ENCODE peak calls at places on chromosome 10, in five cellular contexts. T is A549, Q is endothelial cell of umbilical vein, J is fibroblast of lung, A is body of pancreas. U is an unnamed sample.

GRCh38 chr10:37495415-37495814 is 362.0 kb downstream of the ZNF248 start:
- DNase-seq in T (peak), Q (no peak), J (no peak), A (no peak), U (no peak)

GRCh38 chr10:79293841-79294705 is 53.2 kb upstream of the PPIF start:
- DNase-seq in T (no peak), Q (peak), J (peak), A (no peak), U (no peak)

GRCh38 chr10:113992601-113993011 is 51.1 kb upstream of the ADRB1 start:
- DNase-seq in T (no peak), Q (no peak), J (peak), A (peak), U (no peak)

GRCh38 chr10:14084875-14085274 is 245.8 kb downstream of the FRMD4A start:
- DNase-seq in T (peak), Q (no peak), J (peak), A (no peak), U (no peak)

GRCh38 chr10:49596493-49596809 is 13.7 kb upstream of the SLC18A3 start:
- DNase-seq in T (no peak), Q (no peak), J (no peak), A (no peak), U (no peak)

GRCh38 chr10:96275685-96276418 is 4.5 kb upstream of the BLNK start:
- DNase-seq in T (no peak), Q (no peak), J (no peak), A (peak), U (no peak)

GRCh38 chr10:102327641-102328040 is 67.9 kb upstream of the NFKB2 start:
- DNase-seq in T (no peak), Q (no peak), J (no peak), A (no peak), U (no peak)

GRCh38 chr10:266974-267425 is 131.7 kb downstream of the ZMYND11 start:
- DNase-seq in T (peak), Q (peak), J (peak), A (no peak), U (no peak)

GRCh38 chr10:125094826-125095225 is 65.5 kb downstream of the CTBP2 start:
- DNase-seq in T (no peak), Q (no peak), J (no peak), A (peak), U (no peak)

GRCh38 chr10:35079763-35080162 is 10.4 kb downstream of the CUL2 start:
- DNase-seq in T (peak), Q (no peak), J (peak), A (no peak), U (no peak)

GRCh38 chr10:75658915-75659314 is 227.5 kb downstream of the LRMDA start:
- DNase-seq in T (no peak), Q (no peak), J (no peak), A (no peak), U (no peak)

GRCh38 chr10:75033399-75034130 is 77.9 kb upstream of the SAMD8 start:
- DNase-seq in T (no peak), Q (no peak), J (no peak), A (no peak), U (no peak)

GRCh38 chr10:13904053-13904452 is 317.3 kb downstream of the PRPF18 start:
- DNase-seq in T (no peak), Q (no peak), J (no peak), A (no peak), U (no peak)

GRCh38 chr10:75585294-75585693 is 153.9 kb downstream of the LRMDA start:
- DNase-seq in T (no peak), Q (no peak), J (no peak), A (no peak), U (no peak)

GRCh38 chr10:49631975-49632374 is 18.1 kb downstream of the CHAT start:
- DNase-seq in T (no peak), Q (no peak), J (no peak), A (no peak), U (no peak)

GRCh38 chr10:97853006-97853405 is 3.4 kb downstream of the GOLGA7B start:
- DNase-seq in T (no peak), Q (no peak), J (no peak), A (no peak), U (no peak)

GRCh38 chr10:12579954-12580858 is 230.9 kb downstream of the CAMK1D start:
- DNase-seq in T (peak), Q (no peak), J (peak), A (peak), U (no peak)

GRCh38 chr10:72173635-72174296 is 42.0 kb upstream of the ANAPC16 start:
- DNase-seq in T (peak), Q (no peak), J (peak), A (no peak), U (no peak)

GRCh38 chr10:17217661-17218306 is 10.3 kb upstream of the VIM start:
- DNase-seq in T (no peak), Q (no peak), J (peak), A (no peak), U (no peak)

GRCh38 chr10:28734940-28735759 is 57.8 kb downstream of the BAMBI start:
- DNase-seq in T (peak), Q (peak), J (peak), A (no peak), U (no peak)

GRCh38 chr10:113471241-113471996 is 81.4 kb upstream of the HABP2 start:
- DNase-seq in T (no peak), Q (no peak), J (no peak), A (no peak), U (no peak)

GRCh38 chr10:48272682-48273081 is 1.8 kb downstream of the FRMPD2 start:
- DNase-seq in T (no peak), Q (no peak), J (no peak), A (no peak), U (no peak)

GRCh38 chr10:98486421-98486820 is 39.7 kb upstream of the HPS1 start:
- DNase-seq in T (no peak), Q (no peak), J (peak), A (no peak), U (no peak)

GRCh38 chr10:69800665-69801064 is 1.0 kb upstream of the COL13A1 start:
- DNase-seq in T (no peak), Q (no peak), J (no peak), A (no peak), U (no peak)
- H3K27ac ChIP-seq in T (no peak), Q (no peak), J (no peak), A (no peak), U (no peak)

DNA sequence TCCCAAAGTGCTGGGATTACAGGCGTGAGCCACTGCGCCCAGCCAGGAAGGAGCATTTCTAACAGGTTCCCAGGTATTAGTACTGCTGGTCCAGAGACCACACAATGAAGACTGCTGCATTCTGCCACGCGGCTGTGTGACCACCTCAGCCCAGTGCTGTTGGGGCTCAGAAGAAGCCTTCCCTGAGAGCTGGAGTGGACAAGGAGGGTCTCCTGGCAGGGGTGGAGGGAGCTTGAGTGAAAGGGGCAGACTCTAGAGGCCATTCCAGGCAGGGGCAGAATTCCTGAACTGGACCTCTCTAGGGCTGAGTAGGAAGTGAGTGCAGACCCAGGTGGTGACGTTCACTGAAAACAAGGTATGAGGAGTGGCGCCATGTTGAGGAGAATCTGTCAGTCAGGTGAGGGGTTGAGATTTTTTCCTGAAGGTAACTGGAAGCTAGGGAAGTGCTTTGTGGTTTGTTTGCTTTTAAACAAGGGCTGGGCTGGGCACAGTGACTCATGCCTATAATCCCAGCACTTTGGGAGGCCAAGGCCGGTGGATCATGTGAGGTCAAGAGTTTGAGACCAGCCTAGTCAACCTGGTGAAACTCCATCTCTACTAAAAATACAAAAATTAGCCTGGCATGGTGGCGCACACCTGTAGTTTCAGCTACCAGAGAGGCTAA is 67.6 kb downstream of the TACC2 start:
- DNase-seq in T (peak), Q (no peak), J (no peak), A (no peak), U (no peak)
- H3K27ac ChIP-seq in T (peak), Q (no peak), J (no peak), A (peak), U (no peak)

GRCh38 chr10:59336632-59337031 is 25.7 kb downstream of the FAM13C start:
- DNase-seq in T (no peak), Q (no peak), J (peak), A (no peak), U (no peak)

GRCh38 chr10:59337254-59337653 is 25.1 kb downstream of the FAM13C start:
- DNase-seq in T (peak), Q (peak), J (peak), A (peak), U (no peak)

GRCh38 chr10:59332581-59332980 is 29.8 kb downstream of the FAM13C start:
- DNase-seq in T (no peak), Q (no peak), J (no peak), A (no peak), U (no peak)

GRCh38 chr10:59333731-59334130 is 28.6 kb downstream of the FAM13C start:
- DNase-seq in T (no peak), Q (no peak), J (no peak), A (no peak), U (no peak)

GRCh38 chr10:59335497-59335896 is 26.9 kb downstream of the FAM13C start:
- DNase-seq in T (no peak), Q (no peak), J (no peak), A (no peak), U (no peak)
- H3K27ac ChIP-seq in T (no peak), Q (no peak), J (no peak), A (no peak), U (no peak)

DNA sequence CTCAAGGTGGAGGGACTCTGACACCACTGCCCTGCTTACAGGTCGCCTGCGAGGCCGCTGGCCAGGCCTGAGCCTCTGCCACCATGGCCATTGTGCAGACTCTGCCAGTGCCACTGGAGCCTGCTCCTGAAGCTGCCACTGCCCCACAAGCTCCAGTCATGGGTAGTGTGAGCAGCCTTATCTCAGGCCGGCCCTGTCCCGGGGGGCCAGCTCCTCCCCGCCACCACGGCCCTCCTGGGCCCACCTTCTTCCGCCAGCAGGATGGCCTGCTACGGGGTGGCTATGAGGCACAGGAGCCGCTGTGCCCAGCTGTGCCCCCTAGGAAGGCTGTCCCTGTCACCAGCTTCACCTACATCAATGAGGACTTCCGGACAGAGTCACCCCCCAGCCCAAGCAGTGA is 2.8 kb downstream of the LZTS2 start:
- DNase-seq in T (no peak), Q (no peak), J (no peak), A (no peak), U (no peak)
- H3K27ac ChIP-seq in T (no peak), Q (peak), J (peak), A (peak), U (no peak)

GRCh38 chr10:107028249-107028648 is 136.3 kb downstream of the SORCS1 start:
- DNase-seq in T (no peak), Q (no peak), J (no peak), A (no peak), U (no peak)

GRCh38 chr10:107022600-107023354 is 141.7 kb downstream of the SORCS1 start:
- DNase-seq in T (no peak), Q (no peak), J (no peak), A (no peak), U (no peak)

GRCh38 chr10:107025676-107026075 is 138.8 kb downstream of the SORCS1 start:
- DNase-seq in T (no peak), Q (no peak), J (no peak), A (no peak), U (no peak)
- H3K27ac ChIP-seq in T (no peak), Q (no peak), J (no peak), A (no peak), U (no peak)

DNA sequence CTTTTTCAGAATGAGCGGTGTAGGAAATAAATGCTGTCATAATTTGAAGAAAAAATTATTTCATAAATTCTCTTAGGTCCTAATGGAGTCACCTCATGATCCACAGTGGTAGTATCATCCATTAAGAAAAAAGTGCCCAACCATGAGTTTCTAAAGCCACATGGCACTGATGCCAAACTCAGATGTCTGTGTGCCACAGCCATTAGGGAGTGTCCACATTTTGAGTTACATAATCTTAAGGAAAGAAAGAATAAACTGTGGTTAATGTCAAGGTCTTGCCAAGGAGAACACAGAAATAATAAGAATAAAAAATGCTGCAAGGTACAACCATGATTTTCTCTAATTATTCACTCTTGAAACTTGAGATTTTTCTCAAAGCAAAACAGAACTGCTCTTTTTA is 1101.8 kb downstream of the SORCS3 start:
- DNase-seq in T (no peak), Q (no peak), J (no peak), A (no peak), U (no peak)
- H3K27ac ChIP-seq in T (no peak), Q (no peak), J (no peak), A (peak), U (no peak)

GRCh38 chr10:26755443-26755903 is 58.0 kb downstream of the PDSS1 start:
- DNase-seq in T (peak), Q (peak), J (peak), A (no peak), U (no peak)
- H3K27ac ChIP-seq in T (no peak), Q (no peak), J (no peak), A (no peak), U (no peak)

DNA sequence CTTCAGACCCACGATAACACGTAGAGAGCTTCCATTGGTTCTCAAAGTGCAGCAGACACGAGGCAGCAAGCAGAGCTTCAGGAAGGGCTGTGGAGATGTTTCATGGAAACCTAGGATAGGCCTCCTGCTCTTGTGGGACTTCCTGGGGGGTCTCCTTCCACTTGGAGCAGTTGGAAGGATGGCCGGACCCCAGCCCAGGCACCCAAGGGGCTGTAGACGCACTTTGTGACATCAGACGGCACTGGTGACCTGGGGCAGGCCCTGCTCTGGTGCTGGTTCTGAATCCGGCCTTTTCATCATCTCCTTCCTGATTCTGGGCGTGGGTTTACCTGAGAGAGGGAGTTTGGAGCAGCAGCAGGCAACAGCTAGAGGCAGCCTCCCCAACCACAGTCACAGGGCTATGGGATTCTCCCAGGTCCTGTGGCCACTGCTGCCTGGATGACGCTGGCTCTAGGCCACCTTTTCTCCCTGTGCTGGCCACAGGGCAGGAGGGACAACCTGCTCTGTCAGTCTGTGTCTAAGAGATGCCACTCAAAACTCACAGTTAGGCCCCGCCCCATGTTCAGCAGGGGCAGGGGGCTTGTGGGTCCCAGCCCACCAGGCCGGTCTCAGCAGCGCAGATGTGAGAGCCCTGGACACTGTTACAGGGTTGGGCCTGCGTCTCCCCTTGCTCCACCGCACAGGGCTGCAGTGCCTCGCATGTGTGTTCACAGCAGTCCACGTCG is 569.5 kb downstream of the TCERG1L start:
- DNase-seq in T (no peak), Q (no peak), J (no peak), A (no peak), U (no peak)
- H3K27ac ChIP-seq in T (no peak), Q (no peak), J (no peak), A (no peak), U (no peak)

GRCh38 chr10:132570771-132571564 is 33.4 kb downstream of the INPP5A start:
- DNase-seq in T (no peak), Q (no peak), J (no peak), A (peak), U (no peak)

GRCh38 chr10:132574288-132574687 is 36.7 kb downstream of the INPP5A start:
- DNase-seq in T (no peak), Q (no peak), J (no peak), A (no peak), U (no peak)

GRCh38 chr10:132570265-132570664 is 32.7 kb downstream of the INPP5A start:
- DNase-seq in T (no peak), Q (no peak), J (no peak), A (no peak), U (no peak)

GRCh38 chr10:132571565-132572544 is 34.3 kb downstream of the INPP5A start:
- DNase-seq in T (peak), Q (peak), J (peak), A (peak), U (peak)

DNA sequence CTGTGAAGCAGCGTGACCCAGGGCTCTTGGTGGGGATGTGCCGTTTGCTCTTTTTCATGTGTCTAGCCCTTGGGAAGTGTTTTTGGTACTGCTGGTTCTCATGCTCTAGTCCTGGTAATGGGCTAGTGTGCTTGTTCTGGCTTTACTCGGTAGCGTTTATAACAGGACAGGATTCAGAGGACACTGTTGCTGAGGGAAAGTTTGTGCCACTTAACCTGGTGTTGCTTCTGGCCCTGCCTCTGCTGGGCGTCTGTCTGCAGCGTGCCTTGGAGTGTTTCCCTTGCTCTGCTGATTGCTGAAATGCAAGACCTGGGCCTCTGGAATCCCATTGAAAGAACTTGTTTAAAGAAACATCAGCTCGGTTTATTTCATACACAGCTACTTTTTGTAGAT is 35.0 kb downstream of the INPP5A start:
- DNase-seq in T (peak), Q (no peak), J (peak), A (no peak), U (no peak)
- H3K27ac ChIP-seq in T (peak), Q (no peak), J (no peak), A (peak), U (no peak)

U was measured in CD4-positive, CD25-positive, alpha-beta regulatory T cell.